ENCODE peak calls at places on chromosome 17, in six cellular contexts. E is dermis blood vessel endothelial cell, S is NCI-H146, O is H54, J is NCI-H2029, U is uterus. L is an unnamed sample.

GRCh38 chr17:66724581-66725341 is 110.2 kb upstream of the CACNG5 start:
- DNase-seq in U (no peak), E (peak), S (peak), J (peak), O (no peak), L (no peak)

GRCh38 chr17:45719335-45720071 is 64.6 kb upstream of the CRHR1 start:
- DNase-seq in S (no peak), E (peak), U (no peak), O (peak), J (no peak), L (no peak)

GRCh38 chr17:10192963-10193362 is 5.4 kb downstream of the GAS7 start:
- DNase-seq in E (no peak), J (no peak), O (no peak), S (no peak), U (peak), L (no peak)

GRCh38 chr17:80364091-80364691 is 50.8 kb upstream of the ENDOV start:
- DNase-seq in U (no peak), O (peak), J (no peak), E (peak), S (no peak), L (no peak)

GRCh38 chr17:82841921-82842596 is 2.2 kb upstream of the ZNF750 start:
- DNase-seq in E (no peak), O (no peak), U (no peak), J (no peak), S (no peak), L (no peak)

GRCh38 chr17:34999456-34999855 is 19.1 kb downstream of the LIG3 start:
- DNase-seq in U (no peak), J (no peak), E (no peak), S (no peak), O (no peak), L (no peak)

GRCh38 chr17:69723741-69724140 is 309.2 kb downstream of the MAP2K6 start:
- DNase-seq in J (no peak), S (no peak), O (no peak), E (peak), U (no peak), L (no peak)

GRCh38 chr17:78141437-78142112 is 4.6 kb upstream of the C17orf99 start:
- DNase-seq in E (no peak), U (no peak), O (no peak), S (no peak), J (no peak), L (no peak)

GRCh38 chr17:38350035-38350434 is 1.6 kb upstream of the SOCS7 start:
- DNase-seq in E (no peak), U (no peak), O (no peak), S (no peak), J (no peak), L (no peak)

GRCh38 chr17:35799942-35800341 is 4.5 kb upstream of the MMP28 start:
- DNase-seq in J (peak), S (no peak), O (peak), U (peak), E (peak), L (peak)

GRCh38 chr17:29158096-29158495 is 22.1 kb downstream of the MYO18A start:
- DNase-seq in J (no peak), U (no peak), S (no peak), O (no peak), E (no peak), L (peak)

GRCh38 chr17:67518881-67519280 is 141.8 kb downstream of the PITPNC1 start:
- DNase-seq in J (no peak), U (no peak), O (no peak), S (no peak), E (no peak), L (no peak)

GRCh38 chr17:40323731-40324650 is 15.0 kb downstream of the RARA start:
- DNase-seq in E (peak), O (no peak), S (no peak), U (peak), J (no peak), L (no peak)

GRCh38 chr17:11996722-11997146 is 541 bp downstream of the ZNF18 start:
- DNase-seq in E (peak), S (peak), O (peak), J (no peak), U (no peak), L (no peak)

GRCh38 chr17:66448008-66448644 is 145.7 kb downstream of the PRKCA start:
- DNase-seq in S (no peak), O (no peak), J (no peak), E (no peak), U (no peak), L (no peak)

GRCh38 chr17:73029941-73030340 is 62.5 kb downstream of the SLC39A11 start:
- DNase-seq in O (no peak), E (no peak), S (no peak), J (no peak), U (no peak), L (no peak)

GRCh38 chr17:82055965-82056728 is 4.4 kb downstream of the GPS1 start:
- DNase-seq in E (no peak), J (no peak), O (no peak), S (no peak), U (no peak), L (no peak)

GRCh38 chr17:63358111-63358839 is 87.8 kb downstream of the CYB561 start:
- DNase-seq in S (no peak), O (peak), J (no peak), U (no peak), E (peak), L (no peak)

GRCh38 chr17:37179893-37180292 is 195.9 kb upstream of the C17orf78 start:
- DNase-seq in O (peak), E (peak), J (no peak), S (no peak), U (no peak), L (no peak)

GRCh38 chr17:34354637-34355036 is 1.6 kb upstream of the CCL13 start:
- DNase-seq in U (no peak), O (no peak), J (no peak), E (no peak), S (no peak), L (no peak)

GRCh38 chr17:7587420-7587786 is 2.5 kb downstream of the SOX15 start:
- DNase-seq in J (no peak), O (peak), S (no peak), U (no peak), E (no peak), L (no peak)

GRCh38 chr17:50920891-50921595 is 54.9 kb upstream of the TOB1 start:
- DNase-seq in U (no peak), S (no peak), O (no peak), J (no peak), E (no peak), L (no peak)

GRCh38 chr17:80781188-80781577 is 210.5 kb upstream of the CHMP6 start:
- DNase-seq in O (no peak), U (no peak), J (no peak), S (no peak), E (no peak), L (no peak)

GRCh38 chr17:81713556-81714411 is 1.7 kb downstream of the SLC25A10 start:
- DNase-seq in S (peak), J (no peak), E (no peak), U (no peak), O (no peak), L (peak)

GRCh38 chr17:2994441-2994840 is 69.0 kb downstream of the OR1D5 start:
- DNase-seq in S (no peak), U (peak), E (no peak), J (no peak), O (no peak), L (no peak)

L was measured in left lobe of liver.